ENCODE peak calls at places on chromosome 16, in nine cellular contexts. I is BE2C, Y is heart left ventricle, X is GM12878, Q is heart right ventricle, U is neural progenitor cell, S is tibial nerve, W is ovary, N is fibroblast of pulmonary artery. H is an unnamed sample.

GRCh38 chr16:80899804-80900592 is 95.6 kb upstream of the CDYL2 start:
- DNase-seq in I (peak), Y (peak), X (no peak), Q (peak), U (no peak), S (peak), W (peak), N (peak), H (peak)

GRCh38 chr16:56362706-56363105 is 62.6 kb downstream of the AMFR start:
- DNase-seq in I (no peak), Y (no peak), X (no peak), Q (no peak), U (no peak), S (no peak), W (no peak), N (no peak), H (no peak)

GRCh38 chr16:64419832-64420231 is 702.0 kb downstream of the CDH11 start:
- DNase-seq in I (no peak), Y (no peak), X (no peak), Q (no peak), U (no peak), S (no peak), W (no peak), N (no peak), H (no peak)

GRCh38 chr16:54890381-54890780 is 40.3 kb upstream of the IRX5 start:
- DNase-seq in I (no peak), Y (no peak), X (no peak), Q (no peak), U (no peak), S (no peak), W (no peak), N (no peak), H (no peak)

GRCh38 chr16:17603614-17604013 is 132.9 kb upstream of the XYLT1 start:
- DNase-seq in I (no peak), Y (no peak), X (no peak), Q (no peak), U (no peak), S (no peak), W (no peak), N (no peak), H (no peak)

GRCh38 chr16:17377360-17378324 is 93.1 kb downstream of the XYLT1 start:
- DNase-seq in I (no peak), Y (no peak), X (peak), Q (no peak), U (peak), S (no peak), W (no peak), N (no peak), H (no peak)

GRCh38 chr16:19718624-19718965 is 524 bp downstream of the IQCK start:
- DNase-seq in I (no peak), Y (no peak), X (no peak), Q (no peak), U (peak), S (no peak), W (no peak), N (peak), H (peak)

GRCh38 chr16:53773150-53773846 is 69.3 kb downstream of the FTO start:
- DNase-seq in I (peak), Y (no peak), X (peak), Q (no peak), U (peak), S (no peak), W (no peak), N (peak), H (peak)

GRCh38 chr16:59170065-59170712 is 436.1 kb upstream of the GOT2 start:
- DNase-seq in I (no peak), Y (no peak), X (no peak), Q (no peak), U (no peak), S (no peak), W (no peak), N (no peak), H (no peak)

GRCh38 chr16:74626741-74627416 is 20.0 kb upstream of the GLG1 start:
- DNase-seq in I (no peak), Y (no peak), X (no peak), Q (no peak), U (no peak), S (no peak), W (no peak), N (no peak), H (peak)

GRCh38 chr16:3158014-3158497 is 23.2 kb downstream of the ZNF213 start:
- DNase-seq in I (no peak), Y (no peak), X (no peak), Q (no peak), U (peak), S (no peak), W (no peak), N (no peak), H (peak)

GRCh38 chr16:57748596-57748995 is 13.0 kb downstream of the KATNB1 start:
- DNase-seq in I (no peak), Y (no peak), X (no peak), Q (no peak), U (no peak), S (no peak), W (no peak), N (no peak), H (no peak)

GRCh38 chr16:3536271-3536671 is 35.5 kb downstream of the CLUAP1 start:
- DNase-seq in I (no peak), Y (no peak), X (no peak), Q (no peak), U (no peak), S (no peak), W (no peak), N (peak), H (peak)

GRCh38 chr16:23523321-23523720 is 13.0 kb upstream of the GGA2 start:
- DNase-seq in I (no peak), Y (no peak), X (no peak), Q (no peak), U (no peak), S (no peak), W (no peak), N (no peak), H (no peak)

GRCh38 chr16:60945225-60945624 is 1091.0 kb downstream of the CDH8 start:
- DNase-seq in I (no peak), Y (no peak), X (no peak), Q (no peak), U (peak), S (no peak), W (no peak), N (no peak), H (peak)

GRCh38 chr16:47037746-47038458 is 64.4 kb upstream of the DNAJA2 start:
- DNase-seq in I (peak), Y (peak), X (peak), Q (peak), U (peak), S (peak), W (peak), N (peak), H (peak)

GRCh38 chr16:29821663-29822115 is 1.4 kb downstream of the MVP start:
- DNase-seq in I (no peak), Y (peak), X (no peak), Q (no peak), U (no peak), S (no peak), W (peak), N (peak), H (peak)

GRCh38 chr16:88023366-88023765 is 72.1 kb downstream of the BANP start:
- DNase-seq in I (no peak), Y (no peak), X (no peak), Q (no peak), U (no peak), S (no peak), W (no peak), N (no peak), H (no peak)

GRCh38 chr16:75485230-75486013 is 9.8 kb downstream of the CHST6 start:
- DNase-seq in I (no peak), Y (no peak), X (no peak), Q (no peak), U (no peak), S (no peak), W (no peak), N (no peak), H (no peak)

GRCh38 chr16:81868057-81868748 is 89.1 kb downstream of the PLCG2 start:
- DNase-seq in I (no peak), Y (no peak), X (no peak), Q (no peak), U (no peak), S (no peak), W (no peak), N (no peak), H (no peak)

GRCh38 chr16:49492090-49492801 is 118.6 kb downstream of the C16orf78 start:
- DNase-seq in I (peak), Y (peak), X (no peak), Q (peak), U (peak), S (no peak), W (peak), N (peak), H (peak)
- H3K4me3 ChIP-seq in I (peak), Y (peak), X (no peak), Q (peak), U (no peak), S (peak), W (peak), N (peak), H (peak)

DNA sequence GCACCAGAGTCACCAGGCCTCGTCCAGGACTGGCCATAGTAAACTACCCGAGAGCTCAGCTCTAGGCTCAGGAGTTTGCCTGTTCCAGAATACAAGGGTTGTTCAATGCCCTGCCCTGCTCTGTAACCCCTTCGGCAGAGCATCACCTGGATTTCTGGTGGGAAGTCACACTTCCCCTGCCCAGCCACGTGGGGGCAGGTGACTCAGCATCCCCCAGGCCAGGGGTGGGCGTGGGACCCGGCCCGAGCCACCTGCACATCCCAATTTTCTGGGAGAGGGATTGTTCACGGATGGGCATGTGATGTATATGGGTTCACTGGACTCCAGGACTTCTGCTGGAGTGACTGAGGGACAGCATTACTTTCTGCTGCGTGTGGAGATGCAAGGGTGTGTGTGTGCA is 25.8 kb downstream of the COX4I1 start:
- DNase-seq in I (no peak), Y (no peak), X (no peak), Q (no peak), U (no peak), S (no peak), W (no peak), N (no peak), H (no peak)
- TF ChIP-seq CTCF in I (no peak), Y (no peak), X (peak), Q (no peak), U (peak), S (no peak), W (no peak), N (no peak), H (peak)

DNA sequence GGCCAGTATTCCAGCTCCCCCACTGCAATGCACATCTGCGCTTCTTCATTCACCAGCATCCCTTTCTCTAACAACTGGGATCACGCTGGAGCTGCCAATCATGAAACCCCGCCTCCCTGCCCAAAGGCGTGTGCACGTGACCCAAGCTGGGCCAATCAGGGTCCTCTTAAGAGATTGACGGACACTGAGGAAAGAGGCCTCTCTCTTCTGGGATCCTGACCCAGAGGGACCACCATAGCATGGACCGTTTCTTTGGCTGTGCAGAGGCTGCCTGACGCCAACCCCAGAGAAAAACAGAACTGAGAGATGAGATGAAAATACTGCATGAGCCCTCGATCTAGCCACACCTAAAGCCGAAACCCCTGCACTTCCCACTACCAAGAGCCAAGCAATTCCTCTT is 32.0 kb downstream of the COTL1 start:
- DNase-seq in I (peak), Y (no peak), X (no peak), Q (no peak), U (peak), S (no peak), W (no peak), N (no peak), H (peak)
- H3K4me3 ChIP-seq in I (no peak), Y (no peak), X (peak), Q (no peak), U (no peak), S (no peak), W (no peak), N (no peak), H (no peak)

GRCh38 chr16:66751992-66752322 is 548 bp upstream of the DYNC1LI2 start:
- DNase-seq in I (no peak), Y (no peak), X (no peak), Q (no peak), U (no peak), S (no peak), W (no peak), N (no peak), H (no peak)
- TF ChIP-seq CTCF in I (no peak), Y (peak), X (no peak), Q (no peak), U (no peak), S (no peak), W (no peak), N (no peak), H (no peak)

GRCh38 chr16:31006086-31006385 is 4.4 kb downstream of the STX1B start:
- DNase-seq in I (no peak), Y (no peak), X (no peak), Q (no peak), U (no peak), S (no peak), W (no peak), N (no peak), H (no peak)
- H3K4me3 ChIP-seq in I (no peak), Y (no peak), X (no peak), Q (no peak), U (no peak), S (no peak), W (no peak), N (no peak), H (no peak)

GRCh38 chr16:27698266-27698665 is 148.3 kb downstream of the KATNIP start:
- DNase-seq in I (peak), Y (no peak), X (no peak), Q (no peak), U (peak), S (no peak), W (no peak), N (no peak), H (peak)
- TF ChIP-seq CTCF in I (peak), Y (peak), X (peak), Q (peak), U (peak), S (no peak), W (no peak), N (peak), H (peak)

GRCh38 chr16:66503030-66503429 is 46.9 kb downstream of the TK2 start:
- DNase-seq in I (no peak), Y (peak), X (no peak), Q (no peak), U (no peak), S (peak), W (peak), N (no peak), H (no peak)
- H3K4me3 ChIP-seq in I (no peak), Y (no peak), X (no peak), Q (no peak), U (no peak), S (peak), W (no peak), N (no peak), H (no peak)

GRCh38 chr16:31333686-31334649 is 21.0 kb upstream of the ITGAX start:
- DNase-seq in I (no peak), Y (no peak), X (no peak), Q (no peak), U (peak), S (no peak), W (no peak), N (peak), H (peak)
- TF ChIP-seq CTCF in I (peak), Y (peak), X (peak), Q (peak), U (peak), S (no peak), W (no peak), N (peak), H (peak)

GRCh38 chr16:51151435-51151950 is 423 bp upstream of the SALL1 start:
- DNase-seq in I (peak), Y (no peak), X (no peak), Q (peak), U (peak), S (no peak), W (peak), N (peak), H (peak)

GRCh38 chr16:51150159-51150893 is 744 bp downstream of the SALL1 start:
- DNase-seq in I (no peak), Y (no peak), X (no peak), Q (no peak), U (peak), S (no peak), W (no peak), N (no peak), H (no peak)

GRCh38 chr16:51151951-51152663 is 1.0 kb upstream of the SALL1 start:
- DNase-seq in I (peak), Y (no peak), X (no peak), Q (peak), U (peak), S (no peak), W (peak), N (peak), H (peak)

GRCh38 chr16:51149721-51150158 is 1.3 kb downstream of the SALL1 start:
- DNase-seq in I (no peak), Y (no peak), X (no peak), Q (no peak), U (peak), S (no peak), W (no peak), N (no peak), H (no peak)

GRCh38 chr16:51150894-51151320 is at the start of gene SALL1:
- DNase-seq in I (no peak), Y (no peak), X (no peak), Q (no peak), U (peak), S (no peak), W (no peak), N (peak), H (no peak)
- H3K4me3 ChIP-seq in I (peak), Y (peak), X (no peak), Q (peak), U (peak), S (peak), W (peak), N (peak), H (peak)

GRCh38 chr16:662095-662494 is 5.8 kb upstream of the RHOT2 start:
- DNase-seq in I (no peak), Y (no peak), X (no peak), Q (no peak), U (no peak), S (no peak), W (peak), N (no peak), H (no peak)

GRCh38 chr16:660459-661183 is 7.3 kb upstream of the RHOT2 start:
- DNase-seq in I (peak), Y (peak), X (peak), Q (peak), U (peak), S (peak), W (peak), N (peak), H (peak)

GRCh38 chr16:662597-662996 is 5.3 kb upstream of the RHOT2 start:
- DNase-seq in I (no peak), Y (no peak), X (no peak), Q (no peak), U (no peak), S (no peak), W (no peak), N (no peak), H (no peak)

GRCh38 chr16:660132-660458 is 7.8 kb upstream of the RHOT2 start:
- DNase-seq in I (no peak), Y (no peak), X (no peak), Q (no peak), U (no peak), S (no peak), W (no peak), N (no peak), H (no peak)

GRCh38 chr16:661184-661821 is 6.6 kb upstream of the RHOT2 start:
- DNase-seq in I (no peak), Y (no peak), X (no peak), Q (no peak), U (no peak), S (no peak), W (peak), N (no peak), H (no peak)
- TF ChIP-seq CTCF in I (peak), Y (no peak), X (no peak), Q (no peak), U (no peak), S (peak), W (peak), N (no peak), H (no peak)